ENCODE peak calls at places on chromosomes 4 and X, in five cellular contexts. One of them, this sample, is unnamed.

GRCh38 chr4:103046416-103047290 is 27.1 kb upstream of the SLC9B1 start:
- DNase-seq in spleen: no peak
- DNase-seq in OCI-LY7: peak; percentile 72
- DNase-seq in AG09309: no peak
- DNase-seq in GM23338: peak; percentile 84
- DNase-seq in this sample: peak; percentile 34

GRCh38 chr4:18106620-18107019 is 85.1 kb upstream of the LCORL start:
- DNase-seq in spleen: no peak
- DNase-seq in OCI-LY7: no peak
- DNase-seq in AG09309: no peak
- DNase-seq in GM23338: no peak
- DNase-seq in this sample: no peak

GRCh38 chrX:10401239-10401638 is 219.1 kb downstream of the MID1 start:
- DNase-seq in spleen: no peak
- DNase-seq in OCI-LY7: no peak
- DNase-seq in AG09309: no peak
- DNase-seq in GM23338: no peak
- DNase-seq in this sample: no peak

GRCh38 chrX:108993909-108994308 is 257.5 kb upstream of the IRS4 start:
- DNase-seq in spleen: no peak
- DNase-seq in OCI-LY7: no peak
- DNase-seq in AG09309: no peak
- DNase-seq in GM23338: no peak
- DNase-seq in this sample: no peak

GRCh38 chr4:67101612-67102011 is 443.7 kb downstream of the CENPC start:
- DNase-seq in spleen: no peak
- DNase-seq in OCI-LY7: no peak
- DNase-seq in AG09309: no peak
- DNase-seq in GM23338: no peak
- DNase-seq in this sample: no peak

GRCh38 chrX:15600071-15600470 is 689 bp downstream of the ACE2 start:
- DNase-seq in spleen: no peak
- DNase-seq in OCI-LY7: no peak
- DNase-seq in AG09309: no peak
- DNase-seq in GM23338: no peak
- DNase-seq in this sample: no peak

GRCh38 chr4:73729534-73730165 is 10.7 kb upstream of the CXCL8 start:
- DNase-seq in spleen: no peak
- DNase-seq in OCI-LY7: peak; percentile 42
- DNase-seq in AG09309: peak; percentile 73
- DNase-seq in GM23338: peak; percentile 84
- DNase-seq in this sample: peak; percentile 72

GRCh38 chrX:54043696-54044125 is 562 bp downstream of the PHF8 start:
- DNase-seq in spleen: peak; percentile 91
- DNase-seq in OCI-LY7: peak; percentile 52
- DNase-seq in AG09309: no peak
- DNase-seq in GM23338: peak; percentile 49
- DNase-seq in this sample: no peak

GRCh38 chrX:65652098-65652497 is 15.4 kb upstream of the MSN start:
- DNase-seq in spleen: no peak
- DNase-seq in OCI-LY7: no peak
- DNase-seq in AG09309: no peak
- DNase-seq in GM23338: no peak
- DNase-seq in this sample: no peak

GRCh38 chr4:153023692-153024394 is 87.7 kb downstream of the FHDC1 start:
- DNase-seq in spleen: no peak
- DNase-seq in OCI-LY7: no peak
- DNase-seq in AG09309: no peak
- DNase-seq in GM23338: no peak
- DNase-seq in this sample: no peak

GRCh38 chr4:110632506-110633357 is 9.9 kb upstream of the PITX2 start:
- DNase-seq in spleen: peak; percentile 70
- DNase-seq in OCI-LY7: no peak
- DNase-seq in AG09309: no peak
- DNase-seq in GM23338: peak; percentile 65
- DNase-seq in this sample: no peak

GRCh38 chrX:26562156-26562555 is 346.2 kb downstream of the MAGEB5 start:
- DNase-seq in spleen: no peak
- DNase-seq in OCI-LY7: no peak
- DNase-seq in AG09309: no peak
- DNase-seq in GM23338: no peak
- DNase-seq in this sample: no peak

GRCh38 chr4:129387666-129388065 is 291.7 kb downstream of the C4orf33 start:
- DNase-seq in spleen: no peak
- DNase-seq in OCI-LY7: no peak
- DNase-seq in AG09309: no peak
- DNase-seq in GM23338: no peak
- DNase-seq in this sample: no peak

GRCh38 chrX:136200466-136200865 is 50.7 kb downstream of the MAP7D3 start:
- DNase-seq in spleen: no peak
- DNase-seq in OCI-LY7: peak; percentile 1
- DNase-seq in AG09309: no peak
- DNase-seq in GM23338: peak; percentile 51
- DNase-seq in this sample: peak; percentile 33

GRCh38 chr4:127606823-127607222 is 25.9 kb upstream of the INTU start:
- DNase-seq in spleen: no peak
- DNase-seq in OCI-LY7: no peak
- DNase-seq in AG09309: no peak
- DNase-seq in GM23338: no peak
- DNase-seq in this sample: no peak

GRCh38 chr4:89215736-89216135 is 91.9 kb downstream of the GPRIN3 start:
- DNase-seq in spleen: no peak
- DNase-seq in OCI-LY7: no peak
- DNase-seq in AG09309: no peak
- DNase-seq in GM23338: no peak
- DNase-seq in this sample: no peak
- TF ChIP-seq CTCF in spleen: no peak
- TF ChIP-seq CTCF in OCI-LY7: no peak
- TF ChIP-seq CTCF in AG09309: no peak
- TF ChIP-seq CTCF in GM23338: no peak
- TF ChIP-seq CTCF in this sample: no peak

DNA sequence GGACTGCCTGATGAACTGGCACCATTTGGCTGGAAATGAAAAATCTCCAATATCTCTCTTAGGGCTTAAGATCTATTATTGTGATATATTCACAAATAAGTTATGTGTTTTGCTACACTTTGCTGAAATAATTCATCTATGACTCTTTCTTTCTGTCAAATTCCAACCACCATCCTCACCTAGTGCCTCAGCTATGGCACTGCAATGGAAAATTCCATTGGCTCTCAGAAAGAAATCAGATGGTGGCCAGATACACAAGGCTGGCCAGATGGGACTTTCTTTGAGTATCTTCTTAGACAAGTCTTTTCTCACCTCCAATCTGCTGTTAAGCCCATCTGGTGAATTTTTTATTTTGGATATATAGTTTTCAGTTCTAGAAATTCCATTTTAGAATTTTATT is 28.0 kb downstream of the NAT8L start:
- DNase-seq in spleen: no peak
- DNase-seq in OCI-LY7: no peak
- DNase-seq in AG09309: no peak
- DNase-seq in GM23338: peak; percentile 43
- DNase-seq in this sample: no peak
- TF ChIP-seq CTCF in spleen: no peak
- TF ChIP-seq CTCF in OCI-LY7: no peak
- TF ChIP-seq CTCF in AG09309: peak; percentile 28
- TF ChIP-seq CTCF in GM23338: peak; percentile 38
- TF ChIP-seq CTCF in this sample: no peak

GRCh38 chr4:92175250-92175649 is 128.5 kb upstream of the GRID2 start:
- DNase-seq in spleen: no peak
- DNase-seq in OCI-LY7: no peak
- DNase-seq in AG09309: no peak
- DNase-seq in GM23338: peak; percentile 74
- DNase-seq in this sample: no peak
- TF ChIP-seq CTCF in spleen: no peak
- TF ChIP-seq CTCF in OCI-LY7: no peak
- TF ChIP-seq CTCF in AG09309: no peak
- TF ChIP-seq CTCF in GM23338: peak; percentile 73
- TF ChIP-seq CTCF in this sample: no peak

GRCh38 chr4:119299221-119300071 is 22.5 kb downstream of the FABP2 start:
- DNase-seq in spleen: no peak
- DNase-seq in OCI-LY7: peak; percentile 62
- DNase-seq in AG09309: no peak
- DNase-seq in GM23338: peak; percentile 7
- DNase-seq in this sample: no peak

GRCh38 chr4:119297795-119298194 is 24.1 kb downstream of the FABP2 start:
- DNase-seq in spleen: no peak
- DNase-seq in OCI-LY7: no peak
- DNase-seq in AG09309: no peak
- DNase-seq in GM23338: no peak
- DNase-seq in this sample: no peak

GRCh38 chr4:119302073-119302832 is 19.7 kb downstream of the FABP2 start:
- DNase-seq in spleen: no peak
- DNase-seq in OCI-LY7: no peak
- DNase-seq in AG09309: no peak
- DNase-seq in GM23338: no peak
- DNase-seq in this sample: no peak

GRCh38 chr4:119300072-119300387 is 21.9 kb downstream of the FABP2 start:
- DNase-seq in spleen: peak; percentile 85
- DNase-seq in OCI-LY7: no peak
- DNase-seq in AG09309: no peak
- DNase-seq in GM23338: no peak
- DNase-seq in this sample: peak; percentile 9

DNA sequence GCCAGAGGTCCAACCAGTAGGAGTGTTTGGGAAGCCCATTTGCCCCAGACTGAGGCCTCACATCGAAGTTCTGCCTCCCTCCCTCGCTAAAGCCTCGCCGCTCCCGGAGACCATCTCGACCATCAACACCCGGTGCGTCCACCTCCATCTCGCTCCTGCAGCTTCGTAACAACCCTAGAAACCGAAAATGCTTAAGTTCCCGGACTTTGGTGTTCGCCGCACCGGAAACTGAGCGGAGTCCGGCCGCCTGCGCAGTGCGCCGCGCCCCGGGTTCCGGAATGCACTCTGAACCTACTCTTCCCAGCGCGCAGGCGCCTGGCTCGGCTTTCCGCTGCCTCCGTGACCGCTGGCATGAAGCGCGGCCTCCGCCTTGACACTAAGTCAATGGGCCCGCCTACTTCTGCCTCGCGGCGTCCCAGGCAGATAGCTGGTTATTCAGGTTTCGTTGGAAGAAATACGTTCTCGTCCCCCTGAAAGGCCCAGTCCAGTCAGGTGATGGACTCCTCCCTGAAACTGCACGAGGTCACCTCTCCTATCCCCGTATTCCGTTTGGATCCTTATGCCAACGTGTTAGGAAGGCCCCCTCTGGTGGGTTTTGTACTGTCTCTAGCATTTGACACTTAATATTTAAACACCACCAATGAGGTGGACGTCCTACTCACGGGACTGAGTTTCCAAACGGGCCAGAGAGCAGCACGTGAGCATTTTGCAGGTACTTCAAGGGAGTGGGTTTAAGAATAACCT is 21.4 kb downstream of the FABP2 start:
- DNase-seq in spleen: peak; percentile 99
- DNase-seq in OCI-LY7: peak; percentile 93
- DNase-seq in AG09309: peak; percentile 66
- DNase-seq in GM23338: peak; percentile 97
- DNase-seq in this sample: peak; percentile 68
- TF ChIP-seq CTCF in spleen: no peak
- TF ChIP-seq CTCF in OCI-LY7: peak; percentile 39
- TF ChIP-seq CTCF in AG09309: peak; percentile 6
- TF ChIP-seq CTCF in GM23338: peak; percentile 19
- TF ChIP-seq CTCF in this sample: no peak

GRCh38 chr4:36414248-36414647 is 132.8 kb downstream of the DTHD1 start:
- DNase-seq in spleen: no peak
- DNase-seq in OCI-LY7: peak; percentile 9
- DNase-seq in AG09309: no peak
- DNase-seq in GM23338: peak; percentile 25
- DNase-seq in this sample: no peak
- TF ChIP-seq CTCF in spleen: no peak
- TF ChIP-seq CTCF in OCI-LY7: peak; percentile 69
- TF ChIP-seq CTCF in AG09309: no peak
- TF ChIP-seq CTCF in GM23338: no peak
- TF ChIP-seq CTCF in this sample: peak; percentile 9

GRCh38 chr4:168551945-168552695 is 55.3 kb downstream of the PALLD start:
- DNase-seq in spleen: no peak
- DNase-seq in OCI-LY7: no peak
- DNase-seq in AG09309: no peak
- DNase-seq in GM23338: peak; percentile 70
- DNase-seq in this sample: no peak
- TF ChIP-seq CTCF in spleen: no peak
- TF ChIP-seq CTCF in OCI-LY7: no peak
- TF ChIP-seq CTCF in AG09309: no peak
- TF ChIP-seq CTCF in GM23338: peak; percentile 67
- TF ChIP-seq CTCF in this sample: no peak